ENCODE peak calls at places on chromosomes 7 and 10, in four cellular contexts. E is H1, L is WTC11, V is K562. M is an unnamed sample.

GRCh38 chr7:50436133-50436802 is 13.9 kb downstream of the FIGNL1 start:
- DNase-seq in L (no peak), E (no peak), V (no peak), M (no peak)

GRCh38 chr10:4241724-4242345 is 456.8 kb upstream of the KLF6 start:
- DNase-seq in E (no peak), L (no peak), V (no peak), M (no peak)

GRCh38 chr10:36677170-36677768 is 448.1 kb upstream of the ANKRD30A start:
- DNase-seq in E (no peak), V (no peak), L (no peak), M (no peak)

GRCh38 chr10:18463673-18464211 is 187.6 kb downstream of the NSUN6 start:
- DNase-seq in L (no peak), E (no peak), V (no peak), M (no peak)

GRCh38 chr10:17910144-17910789 is 41.5 kb upstream of the SLC39A12 start:
- DNase-seq in L (peak), V (no peak), E (no peak), M (peak)

GRCh38 chr10:92691042-92691590 is 1.4 kb downstream of the HHEX start:
- DNase-seq in L (peak), V (no peak), E (no peak), M (no peak)

GRCh38 chr10:6786579-6787031 is 206.5 kb upstream of the PRKCQ start:
- DNase-seq in L (no peak), E (no peak), V (no peak), M (peak)

GRCh38 chr7:141161959-141162547 is 88.2 kb downstream of the TMEM178B start:
- DNase-seq in V (no peak), L (no peak), E (no peak), M (no peak)

GRCh38 chr10:110803830-110804338 is 67.8 kb upstream of the PDCD4 start:
- DNase-seq in E (peak), L (peak), V (peak), M (peak)

GRCh38 chr7:103637080-103637479 is 191.1 kb upstream of the SLC26A5 start:
- DNase-seq in L (no peak), V (no peak), E (no peak), M (no peak)

GRCh38 chr10:4359003-4359402 is 467.0 kb upstream of the AKR1E2 start:
- DNase-seq in E (no peak), V (no peak), L (peak), M (no peak)

GRCh38 chr10:74982634-74982982 is 128.8 kb upstream of the SAMD8 start:
- DNase-seq in V (no peak), L (no peak), E (no peak), M (no peak)

GRCh38 chr10:133388973-133389818 is 4.8 kb upstream of the MTG1 start:
- DNase-seq in L (no peak), V (peak), E (no peak), M (no peak)

GRCh38 chr10:116151076-116151475 is 121.9 kb downstream of the GFRA1 start:
- DNase-seq in E (no peak), V (no peak), L (no peak), M (no peak)

GRCh38 chr7:100489824-100490223 is 6.1 kb downstream of the NYAP1 start:
- DNase-seq in L (peak), V (peak), E (peak), M (peak)

GRCh38 chr10:43197834-43198681 is 59.8 kb downstream of the CSGALNACT2 start:
- DNase-seq in E (no peak), V (no peak), L (peak), M (peak)

GRCh38 chr7:99410635-99411034 is 1.9 kb downstream of the BUD31 start:
- DNase-seq in E (no peak), V (no peak), L (no peak), M (no peak)

GRCh38 chr7:542935-543789 is 23.5 kb upstream of the PDGFA start:
- DNase-seq in V (peak), E (no peak), L (no peak), M (no peak)

GRCh38 chr7:18976715-18977466 is 140.5 kb downstream of the TWIST1 start:
- DNase-seq in E (no peak), V (no peak), L (no peak), M (no peak)

GRCh38 chr10:89602919-89603318 is 42.1 kb downstream of the PANK1 start:
- DNase-seq in E (no peak), V (no peak), L (no peak), M (no peak)

GRCh38 chr10:497289-497688 is 192.2 kb downstream of the DIP2C start:
- DNase-seq in V (no peak), L (no peak), E (no peak), M (no peak)

GRCh38 chr7:6170571-6171531 is 101.6 kb downstream of the CYTH3 start:
- DNase-seq in L (no peak), E (no peak), V (no peak), M (no peak)

GRCh38 chr10:112525215-112525614 is 78.2 kb downstream of the VTI1A start:
- DNase-seq in E (no peak), L (no peak), V (no peak), M (no peak)

GRCh38 chr7:74051193-74051592 is 23.2 kb downstream of the ELN start:
- DNase-seq in V (no peak), E (no peak), L (no peak), M (no peak)

GRCh38 chr10:122381680-122382079 is 7.2 kb downstream of the PLEKHA1 start:
- DNase-seq in V (no peak), L (no peak), E (no peak), M (no peak)

GRCh38 chr10:69879628-69880257 is 78.0 kb downstream of the COL13A1 start:
- DNase-seq in L (no peak), V (no peak), E (no peak), M (no peak)

GRCh38 chr10:79247373-79248137 is 99.7 kb upstream of the PPIF start:
- DNase-seq in L (no peak), V (no peak), E (no peak), M (no peak)

GRCh38 chr10:79249156-79250121 is 97.8 kb upstream of the PPIF start:
- DNase-seq in L (no peak), E (no peak), V (no peak), M (no peak)

GRCh38 chr10:79252450-79252849 is 94.8 kb upstream of the PPIF start:
- DNase-seq in E (no peak), L (no peak), V (no peak), M (no peak)

GRCh38 chr10:79248341-79248931 is 98.8 kb upstream of the PPIF start:
- DNase-seq in V (no peak), L (no peak), E (no peak), M (peak)

DNA sequence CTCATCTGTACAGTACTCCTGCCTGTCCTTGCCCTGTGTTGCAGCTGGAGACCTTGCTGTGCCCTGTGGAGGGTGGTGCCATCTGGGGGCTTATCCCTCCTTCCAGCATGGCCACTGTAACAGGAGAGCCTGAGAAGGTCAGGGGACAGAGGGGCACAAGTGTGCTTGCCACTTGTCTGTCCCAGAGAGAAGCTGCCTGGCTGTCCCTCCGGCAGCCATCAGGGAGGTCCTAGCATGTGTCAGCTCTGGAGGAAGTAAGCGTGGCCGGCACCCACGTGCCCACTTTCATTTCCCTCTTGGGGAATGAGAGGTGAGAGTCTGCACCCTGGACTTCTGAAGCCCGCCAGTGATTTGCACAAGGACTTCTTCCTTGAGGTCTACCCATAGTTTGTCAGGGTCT is 97.0 kb upstream of the PPIF start:
- DNase-seq in L (no peak), E (no peak), V (no peak), M (no peak)
- TF ChIP-seq TEAD4 in L (no peak), E (no peak), V (no peak), M (no peak)

DNA sequence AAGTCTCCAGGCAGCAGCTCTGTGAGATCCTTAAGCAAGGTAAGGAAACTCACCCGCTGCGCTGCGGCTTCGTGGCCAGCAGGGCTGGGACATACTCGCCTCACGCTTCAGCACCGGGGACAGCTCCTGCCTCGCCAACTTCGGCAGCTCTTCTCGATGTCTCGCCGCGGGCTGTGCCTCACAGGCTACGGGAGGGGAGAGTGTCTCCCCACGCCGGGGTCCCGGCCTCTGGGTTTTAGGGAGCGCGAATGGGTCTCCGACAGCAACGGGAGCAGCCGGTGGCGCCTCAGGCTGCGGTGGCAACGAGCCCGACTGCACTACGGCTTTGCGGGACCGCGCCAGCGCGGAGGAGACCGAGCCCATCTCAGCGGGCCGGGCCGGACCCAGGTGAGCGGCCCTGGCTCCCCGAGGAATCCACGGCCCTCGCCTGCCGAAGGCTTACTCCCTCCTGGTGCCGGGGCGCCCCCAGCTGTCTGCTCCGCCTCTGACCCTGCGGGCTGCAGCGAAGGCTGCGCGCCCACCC is 62.4 kb downstream of the LSM5 start:
- DNase-seq in V (peak), E (peak), L (peak), M (peak)
- TF ChIP-seq TEAD4 in V (no peak), E (peak), L (peak), M (no peak)

GRCh38 chr10:72323108-72323932 is 31.4 kb downstream of the DNAJB12 start:
- DNase-seq in E (no peak), V (no peak), L (no peak), M (no peak)
- TF ChIP-seq TEAD4 in E (no peak), V (no peak), L (no peak), M (no peak)

DNA sequence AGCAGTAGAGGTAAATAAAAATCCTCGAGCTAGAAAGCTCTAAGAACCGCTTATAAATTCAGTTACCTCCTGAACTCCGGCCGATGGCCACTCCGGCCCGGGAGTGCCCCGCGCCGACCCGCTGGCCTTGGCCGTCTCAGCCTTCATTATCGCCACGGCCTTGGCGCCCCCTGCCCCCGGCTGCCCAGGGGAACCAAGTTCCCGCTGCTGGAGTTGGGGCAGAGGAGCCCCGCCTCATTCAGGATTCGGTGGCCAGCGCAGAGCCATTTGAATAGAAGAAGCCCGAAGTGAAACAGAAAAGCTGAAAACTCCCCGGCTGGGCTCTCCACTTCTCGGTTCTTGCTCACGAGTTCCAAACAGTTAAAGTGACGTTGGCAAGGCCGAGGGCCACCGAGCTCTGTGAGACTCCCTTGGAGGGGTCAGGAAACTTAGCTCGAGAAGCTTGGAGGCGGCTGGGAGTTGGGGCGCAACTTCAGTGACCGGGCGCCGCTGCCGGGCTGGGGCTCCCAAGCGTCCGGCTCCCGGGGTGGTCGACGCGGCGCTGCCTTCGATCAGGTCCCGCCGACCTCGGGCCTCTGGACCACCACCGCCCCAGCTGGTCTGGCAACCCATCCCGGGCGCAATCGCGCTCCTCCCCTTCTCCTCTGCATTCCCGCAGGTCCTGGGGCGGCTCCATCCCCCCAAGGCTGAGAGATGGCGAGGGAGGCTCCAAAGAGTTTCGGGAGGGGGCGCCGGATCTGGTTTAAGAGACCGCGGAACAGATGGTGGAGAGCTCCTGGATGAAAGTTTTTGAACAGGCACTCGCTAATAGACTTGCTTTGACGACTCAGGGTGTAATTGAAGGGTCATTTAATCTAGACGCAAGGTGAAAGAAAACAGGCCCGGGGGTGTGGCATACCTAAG is 5.8 kb upstream of the FEZF1 start:
- DNase-seq in E (no peak), V (no peak), L (peak), M (no peak)
- TF ChIP-seq TEAD4 in E (peak), V (no peak), L (no peak), M (no peak)

GRCh38 chr10:14481752-14482151 is 151.0 kb upstream of the FRMD4A start:
- DNase-seq in L (no peak), V (no peak), E (no peak), M (no peak)
- TF ChIP-seq TEAD4 in L (no peak), V (no peak), E (no peak), M (no peak)

GRCh38 chr7:76356823-76357222 is 2.0 kb downstream of the YWHAG start:
- DNase-seq in E (no peak), V (no peak), L (no peak), M (peak)

GRCh38 chr7:76359111-76359986 is 558 bp upstream of the YWHAG start:
- DNase-seq in V (peak), E (peak), L (peak), M (peak)

GRCh38 chr7:76357379-76358052 is 1.3 kb downstream of the YWHAG start:
- DNase-seq in V (no peak), L (no peak), E (no peak), M (no peak)

GRCh38 chr7:76358478-76359110 is at the start of gene YWHAG:
- DNase-seq in E (no peak), V (peak), L (peak), M (peak)

GRCh38 chr7:76358053-76358477 is 726 bp downstream of the YWHAG start:
- DNase-seq in E (no peak), V (no peak), L (peak), M (peak)
- TF ChIP-seq TEAD4 in E (no peak), V (no peak), L (no peak), M (no peak)

GRCh38 chr10:5531558-5532230 is 6.9 kb downstream of the CALML3 start:
- DNase-seq in L (peak), V (no peak), E (no peak), M (no peak)
- TF ChIP-seq TEAD4 in L (no peak), V (no peak), E (no peak), M (no peak)